ENCODE peak calls at places on chromosomes 6 and 20, in four cellular contexts. A, J, P and O are unnamed samples.

GRCh38 chr6:42001506-42001905 is 48.8 kb upstream of the TAF8 start:
- DNase-seq in A (no peak), J (no peak), P (no peak), O (no peak)

GRCh38 chr6:4487538-4487937 is 288.7 kb upstream of the CDYL start:
- DNase-seq in A (no peak), J (peak; percentile 45), P (no peak), O (peak; percentile 86)

GRCh38 chr6:79453558-79454042 is 83.6 kb downstream of the LCA5 start:
- DNase-seq in A (no peak), J (peak; percentile 85), P (no peak), O (peak; percentile 95)

GRCh38 chr20:20267685-20268429 is 100.0 kb upstream of the INSM1 start:
- DNase-seq in A (no peak), J (no peak), P (no peak), O (no peak)

GRCh38 chr20:35561268-35561667 is 19.4 kb downstream of the ERGIC3 start:
- DNase-seq in A (no peak), J (peak; percentile 58), P (no peak), O (peak; percentile 33)

GRCh38 chr20:571754-572331 is 28.3 kb upstream of the CSNK2A1 start:
- DNase-seq in A (no peak), J (no peak), P (no peak), O (no peak)

GRCh38 chr6:163717106-163717764 is 302.7 kb downstream of the QKI start:
- DNase-seq in A (no peak), J (no peak), P (no peak), O (no peak)

GRCh38 chr20:1874534-1875168 is 20.6 kb upstream of the SIRPA start:
- DNase-seq in A (no peak), J (no peak), P (no peak), O (no peak)

GRCh38 chr6:138430361-138431145 is 26.5 kb downstream of the HEBP2 start:
- DNase-seq in A (no peak), J (no peak), P (no peak), O (no peak)

GRCh38 chr6:84618836-84619235 is 145.6 kb downstream of the TBX18 start:
- DNase-seq in A (no peak), J (no peak), P (no peak), O (peak; percentile 64)

GRCh38 chr6:141307309-141307998 is 825.3 kb upstream of the GJE1 start:
- DNase-seq in A (no peak), J (no peak), P (no peak), O (no peak)

GRCh38 chr20:16240355-16240754 is 332.9 kb downstream of the KIF16B start:
- DNase-seq in A (no peak), J (no peak), P (no peak), O (no peak)

GRCh38 chr20:21713470-21713869 is 8.0 kb downstream of the PAX1 start:
- DNase-seq in A (no peak), J (no peak), P (no peak), O (no peak)

GRCh38 chr20:33526769-33527168 is 36.9 kb downstream of the CBFA2T2 start:
- DNase-seq in A (no peak), J (no peak), P (no peak), O (no peak)

GRCh38 chr6:52815167-52816092 is 11.8 kb upstream of the GSTA1 start:
- DNase-seq in A (no peak), J (peak; percentile 60), P (peak; percentile 19), O (peak; percentile 51)

GRCh38 chr20:51017313-51017712 is 5.6 kb downstream of the KCNG1 start:
- DNase-seq in A (no peak), J (no peak), P (no peak), O (no peak)

GRCh38 chr6:149454405-149454848 is 30.4 kb downstream of the ZC3H12D start:
- DNase-seq in A (no peak), J (peak; percentile 52), P (no peak), O (peak; percentile 41)